ENCODE peak calls at places on chromosomes 13 and 19, in six cellular contexts. P is omental fat pad; J is OCI-LY7; Q is CD4-positive, alpha-beta T cell; E is fibroblast of the aortic adventitia; H is tibial nerve. X is an unnamed sample.

GRCh38 chr19:14413765-14414171 is 5.4 kb downstream of the DDX39A start:
- DNase-seq in P (no peak), Q (no peak), J (no peak), E (peak), H (no peak), X (no peak)

GRCh38 chr13:99974939-99975561 is 3.5 kb upstream of the ZIC5 start:
- DNase-seq in H (no peak), Q (no peak), E (no peak), P (no peak), J (no peak), X (no peak)

GRCh38 chr13:104106705-104107393 is 1040.6 kb upstream of the SLC10A2 start:
- DNase-seq in H (no peak), J (no peak), Q (no peak), P (no peak), E (no peak), X (no peak)

GRCh38 chr13:45933203-45934014 is 81.9 kb upstream of the SIAH3 start:
- DNase-seq in Q (no peak), P (no peak), E (no peak), J (no peak), H (no peak), X (no peak)

GRCh38 chr19:19064811-19065745 is 1.3 kb downstream of the SLC25A42 start:
- DNase-seq in E (no peak), Q (no peak), J (peak), P (no peak), H (no peak), X (no peak)

GRCh38 chr13:73715114-73715909 is 418.9 kb downstream of the KLF12 start:
- DNase-seq in H (no peak), E (no peak), J (no peak), P (no peak), Q (peak), X (no peak)

GRCh38 chr13:41919031-41919740 is 41.7 kb downstream of the VWA8 start:
- DNase-seq in P (no peak), J (peak), E (peak), H (no peak), Q (no peak), X (no peak)

GRCh38 chr13:83327091-83327490 is 555.2 kb downstream of the SLITRK1 start:
- DNase-seq in H (no peak), E (no peak), Q (no peak), P (no peak), J (no peak), X (no peak)

GRCh38 chr19:32287811-32288227 is 57.6 kb upstream of the ZNF507 start:
- DNase-seq in E (peak), J (peak), H (peak), P (peak), Q (no peak), X (no peak)

GRCh38 chr13:113669231-113669870 is 2.3 kb downstream of the GRK1 start:
- DNase-seq in E (no peak), Q (peak), P (no peak), J (no peak), H (no peak), X (peak)

GRCh38 chr13:80399340-80400163 is 58.6 kb upstream of the SPRY2 start:
- DNase-seq in J (no peak), H (no peak), E (no peak), Q (no peak), P (no peak), X (no peak)

GRCh38 chr19:4183967-4184717 is 1.7 kb downstream of the ANKRD24 start:
- DNase-seq in J (no peak), P (no peak), H (no peak), Q (no peak), E (no peak), X (no peak)

GRCh38 chr19:7459773-7460172 is 29.1 kb downstream of the PEX11G start:
- DNase-seq in J (no peak), Q (no peak), H (no peak), P (no peak), E (no peak), X (no peak)

GRCh38 chr19:5934002-5934401 is 19.9 kb downstream of the CAPS start:
- DNase-seq in Q (no peak), E (no peak), J (no peak), H (no peak), P (no peak), X (no peak)

GRCh38 chr13:68009546-68009945 is 779.4 kb upstream of the PCDH9 start:
- DNase-seq in E (no peak), P (no peak), Q (no peak), H (no peak), J (no peak), X (no peak)

GRCh38 chr13:85194482-85194881 is 604.7 kb downstream of the SLITRK6 start:
- DNase-seq in H (no peak), P (no peak), J (no peak), E (no peak), Q (no peak), X (no peak)

GRCh38 chr13:27868639-27869435 is 51.0 kb upstream of the PDX1 start:
- DNase-seq in H (no peak), Q (no peak), P (no peak), E (peak), J (peak), X (no peak)

GRCh38 chr19:3549816-3550215 is 7.6 kb downstream of the MFSD12 start:
- DNase-seq in E (no peak), P (no peak), J (no peak), H (no peak), Q (no peak), X (no peak)

GRCh38 chr13:20945952-20946383 is 43.4 kb upstream of the XPO4 start:
- DNase-seq in H (no peak), P (no peak), J (no peak), Q (no peak), E (no peak), X (peak)

GRCh38 chr13:110388141-110388943 is 81.3 kb downstream of the COL4A2 start:
- DNase-seq in E (peak), J (no peak), P (no peak), Q (no peak), H (no peak), X (no peak)

GRCh38 chr13:52786747-52787146 is 47.1 kb upstream of the CNMD start:
- DNase-seq in J (no peak), Q (no peak), P (no peak), E (no peak), H (no peak), X (no peak)

GRCh38 chr13:24502567-24503375 is 9.8 kb downstream of the PARP4 start:
- DNase-seq in J (no peak), E (peak), Q (no peak), H (no peak), P (no peak), X (no peak)

GRCh38 chr13:82938644-82939043 is 943.6 kb downstream of the SLITRK1 start:
- DNase-seq in Q (no peak), H (no peak), P (no peak), E (no peak), J (no peak), X (no peak)

DNA sequence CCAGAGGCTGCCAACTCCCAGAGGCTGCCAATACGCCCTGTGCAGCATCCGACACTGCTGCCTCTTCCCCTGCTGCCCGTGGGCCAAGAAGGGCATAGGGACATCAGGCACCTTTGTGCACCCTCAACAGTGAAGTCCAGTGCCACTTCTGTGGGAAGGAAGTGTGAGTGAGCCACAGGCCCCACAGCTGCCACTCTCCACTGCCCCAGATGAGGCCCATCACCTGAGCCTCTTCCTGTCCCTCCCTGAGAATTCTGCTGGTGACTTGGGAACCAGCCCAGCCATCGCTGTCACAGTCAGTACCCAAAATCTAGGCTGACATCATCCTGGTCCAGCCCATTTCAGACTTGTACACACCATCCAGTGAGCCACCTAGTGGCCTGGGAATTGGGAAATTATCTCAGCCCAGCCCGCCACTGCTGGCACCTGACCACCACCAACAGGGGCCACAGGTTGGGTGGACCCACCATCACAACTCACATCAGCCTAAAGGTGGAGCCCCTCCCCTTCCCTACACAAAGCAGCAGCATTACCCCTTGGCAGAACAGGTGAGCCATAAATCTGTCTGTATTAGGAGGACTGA is 733.9 kb upstream of the KLHL1 start:
- DNase-seq in P (no peak), E (no peak), H (no peak), Q (no peak), J (no peak), X (no peak)
- TF ChIP-seq CTCF in P (no peak), E (no peak), H (no peak), Q (no peak), J (no peak), X (no peak)

DNA sequence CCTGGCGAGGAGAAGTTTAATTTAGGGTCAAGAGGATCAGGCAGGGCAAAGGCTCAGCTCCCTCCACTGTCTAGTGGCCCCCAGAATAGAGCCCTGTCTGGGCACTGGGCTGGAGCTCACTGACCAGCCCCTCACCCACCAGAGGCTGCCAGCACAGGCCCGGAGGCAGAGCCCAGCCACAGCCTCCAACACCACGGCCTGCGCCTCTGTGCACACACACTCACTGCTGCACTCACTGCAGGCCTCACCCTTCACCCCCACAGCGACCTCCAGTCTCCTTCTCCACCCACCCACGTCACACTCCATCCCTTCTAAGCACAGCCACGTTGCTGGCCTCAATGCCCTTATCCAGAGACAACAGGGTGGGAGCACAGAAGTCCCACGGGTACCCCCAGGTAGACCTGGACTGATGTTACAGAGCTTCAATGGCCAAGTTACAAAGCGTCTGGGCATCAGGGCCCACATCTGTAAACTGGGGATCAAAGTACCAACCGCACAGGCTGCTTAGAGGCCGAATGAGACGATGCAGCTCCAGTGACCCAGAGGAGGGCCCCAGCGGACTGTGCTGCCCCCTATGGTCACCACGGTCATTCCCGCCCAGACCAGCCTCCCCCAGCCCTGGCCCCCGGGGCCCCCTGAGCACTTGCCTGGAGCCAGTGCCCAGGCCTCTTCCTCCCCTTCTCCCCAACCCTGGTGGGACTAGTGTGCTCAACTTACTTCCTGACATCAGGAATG is 4.5 kb upstream of the PRKD2 start:
- DNase-seq in P (no peak), E (no peak), H (no peak), Q (no peak), J (no peak), X (no peak)
- TF ChIP-seq CTCF in P (no peak), E (no peak), H (no peak), Q (no peak), J (peak), X (no peak)

DNA sequence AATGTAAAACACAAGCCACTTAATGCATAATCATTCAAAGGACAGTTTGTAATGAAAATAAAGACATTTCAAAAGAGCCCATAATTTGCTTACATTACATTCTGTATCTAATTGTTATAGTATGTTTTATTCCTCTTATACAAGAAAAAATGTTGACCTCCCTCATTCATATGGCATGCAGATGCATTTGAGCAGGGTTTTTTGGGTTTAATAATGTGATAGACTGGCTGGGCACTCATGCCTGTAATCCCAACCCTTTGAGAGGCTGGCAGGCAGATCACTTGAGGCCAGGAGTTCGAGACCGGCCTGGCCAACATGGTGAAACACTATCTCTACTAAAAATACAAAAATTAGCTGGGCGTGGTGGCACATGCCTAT is 11.6 kb upstream of the ARL11 start:
- DNase-seq in P (no peak), H (no peak), J (no peak), E (no peak), Q (no peak), X (no peak)
- TF ChIP-seq CTCF in P (no peak), H (no peak), J (no peak), E (no peak), Q (no peak), X (no peak)

DNA sequence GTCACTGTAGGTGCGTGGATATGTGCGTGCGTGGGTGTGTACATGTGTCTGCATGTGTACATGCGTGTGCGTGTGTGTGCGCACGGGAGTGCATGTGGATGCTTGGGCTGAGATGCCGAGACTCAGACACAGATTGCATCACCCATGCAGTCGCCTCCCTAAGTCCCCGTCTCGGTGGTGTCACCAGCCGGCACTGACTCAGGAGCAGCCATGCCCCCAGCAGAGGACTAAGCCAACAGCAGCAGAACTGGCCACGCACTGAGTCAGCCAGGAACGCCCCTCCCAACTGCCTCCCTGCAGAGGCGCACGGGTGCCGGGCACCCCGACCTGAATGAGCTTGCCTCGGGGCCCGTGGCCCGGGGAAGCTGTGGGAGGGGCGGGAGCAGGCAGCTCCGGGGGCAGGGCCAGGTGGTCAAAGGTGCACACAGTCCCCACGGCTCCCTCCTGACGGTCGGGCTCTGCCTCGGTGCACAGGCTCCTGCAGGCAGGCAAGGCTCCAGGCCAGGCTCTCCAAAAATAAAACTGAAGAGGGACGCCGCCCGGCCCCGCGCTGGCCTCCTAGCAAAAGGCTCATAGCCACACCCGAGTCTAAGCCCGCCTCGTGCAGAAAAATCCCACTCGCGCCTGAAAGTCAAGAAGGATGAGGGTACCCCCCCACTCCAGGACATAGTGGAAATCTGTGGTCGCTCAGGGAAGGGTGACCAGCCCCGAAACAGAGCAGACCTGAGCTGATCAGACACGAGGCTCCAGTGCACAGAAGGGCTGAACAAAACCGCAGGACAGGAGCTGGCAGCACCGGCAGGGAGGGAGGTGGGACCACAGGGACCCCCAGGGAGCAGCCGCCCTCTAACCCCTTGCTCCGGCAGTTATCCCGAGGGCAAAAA is 49.2 kb downstream of the GADD45B start:
- DNase-seq in E (peak), H (no peak), P (no peak), J (no peak), Q (no peak), X (no peak)
- TF ChIP-seq CTCF in E (no peak), H (no peak), P (no peak), J (no peak), Q (no peak), X (no peak)

GRCh38 chr13:98440390-98441055 is 136.4 kb downstream of the STK24 start:
- DNase-seq in J (no peak), Q (no peak), H (no peak), P (no peak), E (no peak), X (no peak)
- TF ChIP-seq CTCF in J (no peak), Q (no peak), H (no peak), P (no peak), E (no peak), X (no peak)

GRCh38 chr19:48398329-48399235 is 5.1 kb downstream of the GRIN2D start:
- DNase-seq in H (peak), P (no peak), J (peak), E (peak), Q (peak), X (peak)
- TF ChIP-seq CTCF in H (no peak), P (no peak), J (no peak), E (no peak), Q (no peak), X (no peak)

X was measured in CD14-positive monocyte.